ENCODE peak calls at places on chromosomes 7 and 10, in seven cellular contexts. U, Y, X, I, J, V and F are unnamed samples. For H3K9me3, the result is how much of the 10 kb centered on the place peaks cover.

GRCh38 chr10:25556457-25556856 is 377.6 kb upstream of the MYO3A start:
- DNase-seq in X (no peak), V (peak), U (peak), I (no peak), J (no peak), Y (no peak), F (no peak)

GRCh38 chr10:120833222-120833928 is 17.8 kb upstream of the WDR11 start:
- DNase-seq in J (no peak), Y (no peak), U (peak), X (no peak), I (no peak), V (no peak), F (no peak)

GRCh38 chr10:4074559-4075407 is 289.8 kb upstream of the KLF6 start:
- DNase-seq in Y (peak), J (no peak), I (no peak), V (peak), U (no peak), X (no peak), F (no peak)

GRCh38 chr10:77391605-77392235 is 245.9 kb downstream of the KCNMA1 start:
- DNase-seq in V (peak), J (peak), Y (peak), U (peak), X (peak), I (no peak), F (peak)

GRCh38 chr10:71773221-71773971 is at the start of gene VSIR:
- DNase-seq in V (peak), Y (peak), X (peak), J (peak), I (peak), U (peak), F (peak)

GRCh38 chr7:82172896-82173295 is 270.7 kb downstream of the CACNA2D1 start:
- DNase-seq in Y (no peak), V (no peak), U (no peak), I (no peak), X (no peak), J (no peak), F (no peak)

GRCh38 chr10:8183241-8183704 is 128.8 kb downstream of the GATA3 start:
- DNase-seq in V (peak), I (no peak), U (peak), J (no peak), X (no peak), Y (no peak), F (no peak)

GRCh38 chr10:106551501-106551900 is 613.0 kb downstream of the SORCS1 start:
- DNase-seq in X (no peak), V (no peak), J (no peak), I (no peak), Y (no peak), U (no peak), F (no peak)

GRCh38 chr7:142587578-142588191 is 161.6 kb upstream of the PRSS1 start:
- DNase-seq in Y (peak), J (peak), X (no peak), U (peak), V (peak), I (no peak), F (no peak)

GRCh38 chr7:131521651-131522163 is 34.7 kb downstream of the PODXL start:
- DNase-seq in I (peak), U (no peak), X (no peak), V (peak), Y (no peak), J (peak), F (peak)

GRCh38 chr7:7351832-7352231 is 169.5 kb downstream of the C1GALT1 start:
- DNase-seq in V (no peak), I (no peak), U (no peak), J (no peak), Y (no peak), X (no peak), F (no peak)

GRCh38 chr10:60238408-60239100 is 151.1 kb downstream of the ANK3 start:
- DNase-seq in V (peak), U (peak), Y (peak), I (no peak), X (no peak), J (no peak), F (no peak)

GRCh38 chr7:123732413-123733091 is 16.3 kb downstream of the WASL start:
- DNase-seq in Y (no peak), J (no peak), I (no peak), X (no peak), U (no peak), V (no peak), F (no peak)

GRCh38 chr7:32573110-32573687 is 77.9 kb downstream of the AVL9 start:
- DNase-seq in V (no peak), J (no peak), Y (no peak), I (no peak), X (no peak), U (no peak), F (no peak)

GRCh38 chr10:60389413-60390009 is at the start of gene ANK3:
- DNase-seq in U (no peak), X (no peak), I (no peak), V (no peak), J (no peak), Y (no peak), F (no peak)

GRCh38 chr10:69338133-69338456 is 59.8 kb downstream of the HK1 start:
- DNase-seq in X (no peak), Y (no peak), U (no peak), J (no peak), V (no peak), I (no peak), F (no peak)

DNA sequence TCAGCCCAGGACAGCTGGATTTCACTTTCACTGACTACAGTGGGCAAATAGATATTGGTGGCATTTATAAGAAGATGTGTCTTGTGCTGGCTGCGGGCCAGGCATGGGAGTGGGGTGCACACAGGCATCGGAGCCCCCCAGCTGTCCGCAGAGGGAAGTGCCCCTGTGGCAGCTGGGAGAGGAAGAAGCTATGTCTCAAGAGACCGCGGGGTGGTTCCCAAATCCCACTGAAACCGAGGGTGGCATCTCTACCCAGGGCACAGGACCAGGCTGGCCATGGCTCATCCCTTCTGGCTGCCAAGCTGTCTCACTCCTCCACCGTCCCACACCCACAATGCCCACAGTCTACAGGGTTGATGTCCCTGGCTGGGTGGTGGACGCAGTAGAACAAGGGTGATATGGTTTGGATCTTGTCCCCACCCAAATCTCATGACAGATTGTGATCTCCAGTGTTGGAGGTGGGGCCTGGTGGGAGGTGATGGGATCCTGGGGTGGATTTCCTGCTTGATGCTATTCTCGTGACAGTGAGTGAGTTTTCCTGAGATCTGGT is 94.8 kb downstream of the TCERG1L start:
- DNase-seq in X (no peak), I (peak), Y (no peak), U (no peak), V (no peak), J (no peak), F (no peak)
- H3K9me3 ChIP-seq in X (under half), I (under half), Y (under half), U (under half), V (under half), J (under half), F (under half)

DNA sequence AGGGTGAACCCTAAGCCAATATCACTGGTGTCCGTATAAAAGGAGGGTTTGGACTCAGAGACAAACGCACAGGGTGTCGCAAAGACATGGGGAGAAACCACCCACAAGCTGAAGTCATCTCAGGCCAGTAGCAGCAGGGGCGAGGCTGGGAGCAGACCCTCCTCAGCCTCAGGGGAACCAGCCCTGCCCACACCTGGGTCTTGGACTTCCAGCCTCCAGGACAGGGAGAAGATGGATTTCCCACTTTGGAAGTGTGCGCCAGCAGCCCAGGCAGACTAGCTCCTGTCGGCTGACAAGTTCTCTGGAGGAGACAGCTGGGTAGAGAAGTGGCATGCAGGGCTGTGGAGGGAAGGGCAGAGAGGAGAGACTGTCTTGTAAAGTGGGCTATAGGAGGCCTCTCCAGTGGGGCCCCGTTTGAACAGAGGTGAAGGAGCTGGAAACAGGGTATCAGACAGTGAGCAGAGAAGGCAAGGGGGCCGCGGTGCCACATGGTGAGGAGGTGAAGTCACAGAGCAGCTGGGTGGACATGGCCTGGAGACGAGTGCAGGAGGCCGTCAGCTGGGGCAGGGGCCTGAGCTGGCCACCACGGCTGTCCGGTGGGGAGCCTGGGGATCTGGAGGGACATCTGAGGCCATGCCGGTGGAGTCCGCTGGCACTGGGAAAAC is 475.6 kb downstream of the PTPRN2 start:
- DNase-seq in Y (no peak), J (no peak), U (no peak), I (no peak), X (no peak), V (no peak), F (no peak)
- H3K9me3 ChIP-seq in Y (under half), J (under half), U (under half), I (under half), X (under half), V (under half), F (under half)

GRCh38 chr10:133445751-133446708 is 7.7 kb upstream of the SCART1 start:
- DNase-seq in Y (no peak), I (peak), X (peak), U (peak), J (no peak), V (no peak), F (no peak)
- H3K9me3 ChIP-seq in Y (under half), I (under half), X (under half), U (under half), J (under half), V (under half), F (under half)

DNA sequence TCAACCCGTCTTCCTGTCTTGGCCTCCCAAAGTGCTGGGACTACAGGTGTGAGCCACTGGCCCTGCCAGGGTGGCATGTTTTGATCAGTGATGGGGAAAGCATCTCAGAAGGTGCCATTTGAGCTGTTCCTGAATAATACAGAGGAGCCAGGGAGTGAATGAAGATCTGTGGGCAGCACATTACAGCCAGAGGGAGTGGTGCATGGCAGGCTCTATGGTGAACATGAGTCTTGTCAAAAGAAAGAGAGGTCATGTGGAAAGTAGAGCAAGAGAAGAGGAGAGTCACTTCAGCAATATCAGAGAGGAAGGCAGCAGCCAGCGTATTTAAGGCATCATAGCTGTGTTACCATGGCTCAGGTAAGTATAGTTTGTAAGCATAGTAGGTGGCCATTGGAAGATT is 275.7 kb upstream of the LRGUK start:
- DNase-seq in Y (no peak), J (no peak), V (peak), I (no peak), U (no peak), X (no peak), F (no peak)
- H3K9me3 ChIP-seq in Y (under half), J (under half), V (under half), I (under half), U (under half), X (under half), F (under half)

GRCh38 chr7:64613653-64614052 is 50.8 kb upstream of the ZNF680 start:
- DNase-seq in U (no peak), V (no peak), X (no peak), I (no peak), Y (no peak), J (no peak), F (no peak)

GRCh38 chr7:64611717-64612116 is 48.8 kb upstream of the ZNF680 start:
- DNase-seq in J (no peak), I (no peak), V (no peak), U (no peak), Y (no peak), X (no peak), F (no peak)

GRCh38 chr7:64612452-64612851 is 49.6 kb upstream of the ZNF680 start:
- DNase-seq in Y (no peak), X (no peak), U (no peak), I (no peak), V (no peak), J (no peak), F (no peak)

GRCh38 chr7:64610997-64611396 is 48.1 kb upstream of the ZNF680 start:
- DNase-seq in V (no peak), I (no peak), U (no peak), X (no peak), Y (no peak), J (no peak), F (no peak)

DNA sequence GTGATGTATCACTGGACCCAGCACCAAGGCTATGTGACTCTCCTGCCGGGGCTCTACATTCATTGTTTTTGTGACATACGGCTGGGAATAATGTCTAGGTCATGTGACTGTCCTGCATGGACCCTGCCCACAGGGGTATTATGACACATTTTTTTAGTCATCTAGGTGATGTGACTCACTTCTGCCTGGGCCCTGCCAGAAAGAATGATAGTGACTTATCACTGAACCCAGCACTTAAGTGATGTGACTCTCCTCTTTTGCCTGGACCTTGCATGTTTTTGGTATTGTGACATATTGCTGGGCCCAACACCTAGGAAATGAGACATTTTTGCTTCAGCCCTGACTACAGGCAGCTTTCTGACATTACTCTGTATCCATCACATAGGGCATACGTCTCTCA is 51.1 kb upstream of the ZNF107 start:
- DNase-seq in V (no peak), J (no peak), X (no peak), U (no peak), I (no peak), Y (no peak), F (no peak)
- H3K9me3 ChIP-seq in V (under half), J (under half), X (under half), U (under half), I (under half), Y (under half), F (under half)

GRCh38 chr10:70648427-70648826 is 23.9 kb upstream of the ADAMTS14 start:
- DNase-seq in I (no peak), X (no peak), U (peak), J (no peak), V (no peak), Y (no peak), F (no peak)
- H3K9me3 ChIP-seq in I (under half), X (under half), U (under half), J (under half), V (under half), Y (under half), F (under half)